ENCODE peak calls at places on chromosomes 13 and 19, in five cellular contexts. A is HuH-7.5; W is progenitor cell of endocrine pancreas; B is stimulated activated CD4-positive, alpha-beta T cell treated with anti-CD3 and anti-CD28 coated beads, Interleukin-1b, Interleukin-23, amount 100 ng/mL, for 24 hours; U is fibroblast of the aortic adventitia. Z is an unnamed sample.

GRCh38 chr19:47110521-47111080 is 3.0 kb downstream of the ZC3H4 start:
- DNase-seq in A (no peak), W (no peak), B (no peak), U (no peak), Z (no peak)

GRCh38 chr19:22608441-22608840 is 25.7 kb upstream of the ZNF492 start:
- DNase-seq in A (no peak), W (no peak), B (no peak), U (no peak), Z (no peak)

GRCh38 chr13:38223093-38223492 is 126.6 kb upstream of the UFM1 start:
- DNase-seq in A (no peak), W (no peak), B (no peak), U (peak), Z (no peak)

GRCh38 chr13:24910502-24911134 is 146.6 kb downstream of the RNF17 start:
- DNase-seq in A (no peak), W (no peak), B (no peak), U (peak), Z (peak)

GRCh38 chr13:35791191-35791902 is 314.9 kb upstream of the MAB21L1 start:
- DNase-seq in A (no peak), W (no peak), B (no peak), U (peak), Z (peak)

GRCh38 chr19:1746401-1747284 is 6.7 kb upstream of the ONECUT3 start:
- DNase-seq in A (no peak), W (no peak), B (no peak), U (peak), Z (no peak)

GRCh38 chr13:29292045-29292444 is 303.4 kb downstream of the SLC7A1 start:
- DNase-seq in A (no peak), W (no peak), B (no peak), U (no peak), Z (no peak)

GRCh38 chr19:34182125-34182524 is 9.8 kb downstream of the LSM14A start:
- DNase-seq in A (no peak), W (no peak), B (no peak), U (no peak), Z (no peak)

GRCh38 chr13:97353927-97354326 is 80.0 kb upstream of the RAP2A start:
- DNase-seq in A (no peak), W (no peak), B (no peak), U (peak), Z (no peak)

GRCh38 chr13:33355470-33355869 is 69.9 kb upstream of the STARD13 start:
- DNase-seq in A (no peak), W (no peak), B (no peak), U (peak), Z (peak)

GRCh38 chr19:54164369-54165068 is 5.0 kb upstream of the LENG1 start:
- DNase-seq in A (no peak), W (peak), B (no peak), U (peak), Z (peak)

GRCh38 chr19:11446652-11447301 is 11.3 kb downstream of the PRKCSH start:
- DNase-seq in A (peak), W (peak), B (no peak), U (peak), Z (no peak)

GRCh38 chr13:46267166-46267565 is 55.4 kb downstream of the LRRC63 start:
- DNase-seq in A (no peak), W (no peak), B (no peak), U (no peak), Z (no peak)

GRCh38 chr13:97068964-97069815 is 74.9 kb upstream of the OXGR1 start:
- DNase-seq in A (no peak), W (no peak), B (no peak), U (no peak), Z (no peak)

GRCh38 chr19:23996549-23996948 is 81.9 kb downstream of the ZNF726 start:
- DNase-seq in A (peak), W (no peak), B (no peak), U (no peak), Z (no peak)